ENCODE peak calls at places on chromosomes 4 and X, in six cellular contexts. G is HL-60, N is HCT116, A is suprapubic skin, M is BJ, J is AG09309. D is an unnamed sample.

GRCh38 chr4:48396043-48396442 is 54.7 kb downstream of the SLAIN2 start:
- DNase-seq in G (no peak), N (no peak), A (no peak), M (no peak), J (no peak), D (no peak)

GRCh38 chr4:73589261-73589847 is 30.9 kb downstream of the RASSF6 start:
- DNase-seq in G (no peak), N (no peak), A (no peak), M (no peak), J (peak; percentile 47), D (no peak)

GRCh38 chr4:55613621-55614020 is 21.6 kb upstream of the PDCL2 start:
- DNase-seq in G (no peak), N (no peak), A (no peak), M (no peak), J (no peak), D (no peak)

GRCh38 chr4:15833801-15834200 is 55.7 kb downstream of the CD38 start:
- DNase-seq in G (no peak), N (no peak), A (no peak), M (no peak), J (no peak), D (no peak)

GRCh38 chr4:128906581-128906980 is 97.1 kb downstream of the JADE1 start:
- DNase-seq in G (no peak), N (no peak), A (no peak), M (no peak), J (no peak), D (no peak)

GRCh38 chr4:25321703-25322102 is 9.1 kb downstream of the ZCCHC4 start:
- DNase-seq in G (no peak), N (no peak), A (no peak), M (no peak), J (no peak), D (no peak)

GRCh38 chrX:44480591-44480990 is 62.1 kb downstream of the FUNDC1 start:
- DNase-seq in G (no peak), N (no peak), A (no peak), M (no peak), J (no peak), D (no peak)

GRCh38 chr4:80137631-80138030 is 59.7 kb upstream of the PRDM8 start:
- DNase-seq in G (no peak), N (no peak), A (no peak), M (no peak), J (no peak), D (no peak)

GRCh38 chr4:76087007-76087769 is 12.7 kb downstream of the ART3 start:
- DNase-seq in G (peak; percentile 20), N (peak; percentile 62), A (no peak), M (no peak), J (no peak), D (no peak)

GRCh38 chr4:94588900-94589693 is 137.4 kb downstream of the PDLIM5 start:
- DNase-seq in G (no peak), N (no peak), A (no peak), M (peak; percentile 55), J (no peak), D (no peak)

GRCh38 chr4:84917087-84917821 is 49.2 kb downstream of the WDFY3 start:
- DNase-seq in G (no peak), N (no peak), A (no peak), M (no peak), J (no peak), D (no peak)

GRCh38 chrX:42771836-42772335 is 6.1 kb downstream of the PPP1R2C start:
- DNase-seq in G (no peak), N (no peak), A (no peak), M (no peak), J (no peak), D (no peak)

GRCh38 chr4:55017406-55017805 is 108.0 kb downstream of the KDR start:
- DNase-seq in G (no peak), N (no peak), A (no peak), M (no peak), J (no peak), D (no peak)

GRCh38 chr4:95215991-95216605 is 332.7 kb downstream of the UNC5C start:
- DNase-seq in G (peak; percentile 78), N (no peak), A (no peak), M (no peak), J (no peak), D (no peak)

GRCh38 chrX:84469226-84469625 is 33.0 kb downstream of the HDX start:
- DNase-seq in G (no peak), N (no peak), A (no peak), M (no peak), J (no peak), D (no peak)

GRCh38 chr4:54585321-54586000 is 72.3 kb upstream of the KIT start:
- DNase-seq in G (no peak), N (no peak), A (no peak), M (peak; percentile 34), J (peak; percentile 55), D (no peak)

GRCh38 chr4:39495446-39496208 is 31.6 kb downstream of the UGDH start:
- DNase-seq in G (no peak), N (no peak), A (no peak), M (no peak), J (no peak), D (no peak)

GRCh38 chr4:73615613-73616012 is 4.6 kb downstream of the RASSF6 start:
- DNase-seq in G (no peak), N (no peak), A (no peak), M (no peak), J (no peak), D (no peak)

GRCh38 chr4:60897415-60897814 is 302.7 kb upstream of the ADGRL3 start:
- DNase-seq in G (no peak), N (no peak), A (no peak), M (no peak), J (no peak), D (no peak)

GRCh38 chrX:120419465-120419864 is 49.6 kb downstream of the LAMP2 start:
- DNase-seq in G (no peak), N (no peak), A (no peak), M (no peak), J (no peak), D (no peak)

GRCh38 chr4:174669278-174669677 is 147.0 kb upstream of the HPGD start:
- DNase-seq in G (no peak), N (no peak), A (no peak), M (peak; percentile 59), J (peak; percentile 85), D (no peak)

GRCh38 chr4:106691749-106692148 is 323.2 kb upstream of the GIMD1 start:
- DNase-seq in G (no peak), N (peak; percentile 4), A (no peak), M (no peak), J (no peak), D (no peak)

GRCh38 chr4:117137143-117137542 is 51.8 kb upstream of the TRAM1L1 start:
- DNase-seq in G (no peak), N (peak; percentile 50), A (no peak), M (peak; percentile 2), J (no peak), D (no peak)

GRCh38 chrX:13064599-13065143 is 20.3 kb upstream of the FAM9C start:
- DNase-seq in G (no peak), N (no peak), A (no peak), M (peak; percentile 41), J (peak; percentile 53), D (no peak)

DNA sequence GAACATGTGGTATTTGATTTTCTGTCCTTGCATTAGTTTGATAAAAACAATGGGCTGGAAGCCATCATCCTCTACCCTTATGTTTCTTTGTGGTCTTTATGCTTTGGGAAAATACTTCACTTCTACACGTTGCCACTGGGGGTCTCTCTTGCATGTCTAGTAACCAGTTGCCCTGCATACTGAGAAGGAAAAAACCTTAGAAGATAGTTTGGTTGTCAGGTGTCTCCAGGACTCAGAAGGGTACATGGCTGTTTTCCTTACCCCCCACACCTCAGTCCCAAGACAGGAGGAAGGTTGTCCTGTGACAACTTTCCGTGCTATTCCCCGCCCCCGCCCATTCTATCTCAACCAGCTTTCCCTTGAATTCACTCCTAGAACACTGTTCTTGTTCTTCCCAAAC is 62.1 kb upstream of the LANCL3 start:
- DNase-seq in G (no peak), N (no peak), A (no peak), M (no peak), J (no peak), D (no peak)
- TF ChIP-seq CTCF in G (no peak), N (peak; percentile 35), A (peak; percentile 7), M (peak; percentile 21), J (peak; percentile 31), D (peak; percentile 17)

GRCh38 chrX:109601458-109601857 is 23.5 kb downstream of the KCNE5 start:
- DNase-seq in G (no peak), N (no peak), A (no peak), M (no peak), J (no peak), D (no peak)
- H3K4me3 ChIP-seq in G (no peak overlapping the region), N (no peak overlapping the region), A (no peak overlapping the region), M (no peak overlapping the region), J (no peak overlapping the region), D (no peak overlapping the region)

DNA sequence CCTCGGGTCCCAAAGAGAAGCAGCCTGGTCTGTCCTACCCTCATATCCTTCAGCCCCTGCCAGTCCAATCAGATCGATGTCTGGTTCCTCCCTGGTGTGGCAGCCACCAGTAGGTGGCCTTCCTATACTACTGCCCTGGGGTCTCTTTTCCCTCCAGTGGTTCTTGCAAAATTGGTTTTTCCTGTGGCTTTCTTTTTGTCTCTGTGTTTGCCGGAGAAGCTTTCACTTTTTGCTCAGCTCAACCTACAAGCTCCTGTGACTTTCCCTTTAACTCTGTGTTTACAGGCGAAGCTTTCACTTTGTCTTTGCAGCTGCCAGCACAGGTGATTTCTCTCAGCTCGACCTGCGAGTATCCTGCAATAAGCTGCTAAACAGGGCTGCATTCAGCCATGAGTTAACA is 46.8 kb downstream of the UGT2A3 start:
- DNase-seq in G (no peak), N (no peak), A (no peak), M (no peak), J (no peak), D (no peak)
- TF ChIP-seq CTCF in G (no peak), N (no peak), A (no peak), M (no peak), J (no peak), D (no peak)

GRCh38 chr4:125620066-125620850 is 305.5 kb downstream of the FAT4 start:
- DNase-seq in G (no peak), N (no peak), A (no peak), M (no peak), J (no peak), D (no peak)
- H3K4me3 ChIP-seq in G (no peak overlapping the region), N (no peak overlapping the region), A (peak overlapping the region; percentile 2), M (no peak overlapping the region), J (no peak overlapping the region), D (peak overlapping the region; percentile 1)